ENCODE peak calls at places on chromosomes 2 and 18, in eight cellular contexts. N is NCI-H1105; F is C1 segment of cervical spinal cord; H is hypothalamus; I is stimulated activated CD8-positive, alpha-beta memory T cell treated with anti-CD3 and anti-CD28 coated beads, Interleukin-15, amount 100 ng/mL, for 24 hours; L is naive thymus-derived CD8-positive, alpha-beta T cell; D is skeletal muscle cell; M is hippocampal formation. J is an unnamed sample.

GRCh38 chr2:85830645-85831044 is 58.1 kb downstream of the ST3GAL5 start:
- DNase-seq in F (no peak), M (no peak), D (no peak), H (no peak), I (no peak), L (no peak), N (no peak), J (no peak)

GRCh38 chr2:55133467-55134315 is 83.4 kb upstream of the RTN4 start:
- DNase-seq in M (peak; percentile 83), F (peak; percentile 63), N (no peak), L (peak; percentile 81), D (no peak), I (no peak), H (no peak), J (peak; percentile 45)

GRCh38 chr2:205585451-205586045 is 96.8 kb upstream of the NRP2 start:
- DNase-seq in L (no peak), F (no peak), I (no peak), M (no peak), D (peak; percentile 61), N (peak; percentile 58), H (no peak), J (no peak)

GRCh38 chr2:41912337-41912736 is 135.5 kb upstream of the PKDCC start:
- DNase-seq in M (no peak), L (no peak), N (no peak), H (no peak), F (no peak), D (no peak), I (no peak), J (no peak)

GRCh38 chr2:111904726-111905476 is 6.5 kb downstream of the MERTK start:
- DNase-seq in I (no peak), L (no peak), H (no peak), D (no peak), F (no peak), M (no peak), N (no peak), J (no peak)

GRCh38 chr2:222024934-222025890 is 273.6 kb downstream of the PAX3 start:
- DNase-seq in N (peak; percentile 14), L (no peak), H (no peak), M (peak; percentile 8), D (no peak), I (no peak), F (no peak), J (no peak)

GRCh38 chr2:170929686-170930050 is 615 bp downstream of the GORASP2 start:
- DNase-seq in H (no peak), L (no peak), F (peak; percentile 68), N (peak; percentile 30), I (no peak), D (no peak), M (no peak), J (peak; percentile 27)

GRCh38 chr18:27942706-27943105 is 234.2 kb downstream of the CDH2 start:
- DNase-seq in H (no peak), F (no peak), M (no peak), L (no peak), N (no peak), I (no peak), D (no peak), J (no peak)

GRCh38 chr2:105865222-105865913 is 120.7 kb downstream of the NCK2 start:
- DNase-seq in I (no peak), D (no peak), H (no peak), N (no peak), L (no peak), M (no peak), F (no peak), J (no peak)

GRCh38 chr2:60347781-60348180 is 205.7 kb downstream of the BCL11A start:
- DNase-seq in M (no peak), D (no peak), H (no peak), I (no peak), F (no peak), N (no peak), L (no peak), J (no peak)

GRCh38 chr18:50981381-50981780 is 13.5 kb downstream of the ELAC1 start:
- DNase-seq in H (no peak), D (no peak), N (no peak), L (no peak), F (no peak), M (no peak), I (no peak), J (no peak)

GRCh38 chr2:67719351-67719750 is 322.2 kb downstream of the ETAA1 start:
- DNase-seq in F (no peak), L (no peak), H (no peak), M (no peak), N (no peak), I (no peak), D (peak; percentile 14), J (no peak)

GRCh38 chr2:71072492-71072891 is 4.0 kb downstream of the NAGK start:
- DNase-seq in H (no peak), M (no peak), F (no peak), I (no peak), L (no peak), D (no peak), N (no peak), J (no peak)

GRCh38 chr2:120109186-120110061 is 96.5 kb downstream of the EPB41L5 start:
- DNase-seq in L (peak; percentile 65), I (no peak), F (no peak), H (no peak), N (no peak), M (peak; percentile 46), D (no peak), J (no peak)

GRCh38 chr2:96528680-96529375 is 7.7 kb upstream of the ARID5A start:
- DNase-seq in L (no peak), M (no peak), F (no peak), N (no peak), D (no peak), H (no peak), I (no peak), J (no peak)

GRCh38 chr2:234348081-234348480 is 148.8 kb downstream of the ARL4C start:
- DNase-seq in N (no peak), F (no peak), D (no peak), L (no peak), M (no peak), H (no peak), I (no peak), J (no peak)

GRCh38 chr2:191866195-191866594 is 19.3 kb upstream of the CAVIN2 start:
- DNase-seq in F (no peak), D (no peak), L (no peak), N (no peak), H (no peak), M (no peak), I (no peak), J (no peak)

GRCh38 chr2:20933692-20934091 is 110.2 kb downstream of the APOB start:
- DNase-seq in N (no peak), L (no peak), H (no peak), M (no peak), I (no peak), D (no peak), F (no peak), J (no peak)

GRCh38 chr2:27016801-27017325 is 15.9 kb upstream of the TMEM214 start:
- DNase-seq in D (no peak), F (peak; percentile 19), M (peak; percentile 41), H (peak; percentile 17), I (no peak), N (peak; percentile 43), L (peak; percentile 44), J (no peak)

GRCh38 chr18:34977787-34978532 is 63.3 kb upstream of the MAPRE2 start:
- DNase-seq in D (no peak), M (peak; percentile 30), F (peak; percentile 69), N (peak; percentile 13), H (peak; percentile 45), L (peak; percentile 50), I (peak; percentile 20), J (no peak)

GRCh38 chr2:209496586-209496982 is 72.7 kb downstream of the MAP2 start:
- DNase-seq in H (no peak), D (peak; percentile 36), N (no peak), F (no peak), M (no peak), L (no peak), I (no peak), J (no peak)

GRCh38 chr2:210681481-210681880 is 125.1 kb downstream of the CPS1 start:
- DNase-seq in H (no peak), D (no peak), I (no peak), M (no peak), L (no peak), N (peak; percentile 87), F (no peak), J (no peak)

GRCh38 chr18:28081516-28081915 is 95.4 kb downstream of the CDH2 start:
- DNase-seq in M (no peak), F (no peak), H (no peak), I (no peak), N (no peak), D (no peak), L (no peak), J (no peak)

GRCh38 chr2:197128126-197128525 is 182.5 kb downstream of the ANKRD44 start:
- DNase-seq in H (no peak), N (no peak), M (no peak), I (no peak), D (no peak), L (peak; percentile 15), F (no peak), J (no peak)

GRCh38 chr2:120108049-120108448 is 95.2 kb downstream of the EPB41L5 start:
- DNase-seq in H (no peak), F (no peak), I (no peak), D (peak; percentile 74), N (peak; percentile 73), L (no peak), M (no peak), J (no peak)

GRCh38 chr2:1816414-1816911 is 72.1 kb upstream of the PXDN start:
- DNase-seq in N (no peak), D (peak; percentile 43), L (no peak), H (no peak), M (no peak), F (peak; percentile 6), I (no peak), J (peak; percentile 44)

GRCh38 chr2:15675456-15676195 is 84.0 kb downstream of the DDX1 start:
- DNase-seq in H (no peak), N (no peak), L (no peak), M (no peak), D (no peak), I (no peak), F (no peak), J (no peak)

GRCh38 chr2:64105676-64106461 is 38.4 kb downstream of the PELI1 start:
- DNase-seq in L (no peak), F (no peak), N (no peak), D (no peak), H (no peak), I (no peak), M (no peak), J (no peak)

GRCh38 chr18:49274188-49274714 is 186.2 kb downstream of the DYM start:
- DNase-seq in D (peak; percentile 51), F (no peak), H (no peak), L (no peak), I (no peak), M (no peak), N (no peak), J (no peak)

GRCh38 chr2:104933518-104933917 is 79.6 kb downstream of the POU3F3 start:
- DNase-seq in I (no peak), D (no peak), N (no peak), H (no peak), M (no peak), F (no peak), L (no peak), J (no peak)

GRCh38 chr2:40488101-40488598 is 36.3 kb upstream of the SLC8A1 start:
- DNase-seq in H (no peak), N (no peak), D (no peak), L (no peak), M (no peak), F (no peak), I (no peak), J (no peak)

GRCh38 chr2:189566046-189566445 is 14.5 kb downstream of the SLC40A1 start:
- DNase-seq in F (no peak), L (no peak), N (no peak), M (no peak), I (no peak), H (no peak), D (peak; percentile 51), J (no peak)

GRCh38 chr2:170848587-170848986 is 31.9 kb downstream of the GAD1 start:
- DNase-seq in M (no peak), F (no peak), N (no peak), D (no peak), H (no peak), L (no peak), I (no peak), J (no peak)

J was measured in occipital lobe.